ENCODE peak calls at places on chromosome 14, in ten cellular contexts. A is natural killer cell treated with Interleukin-12 subunit alpha and Interleukin-12 subunit beta and Interleukin-15 and Interleukin-18, amount 100 ng/mL, for 72 hours; C is GM23248; R is NCI-H1694; P is GM10248; O is astrocyte of the spinal cord; G is AG04450; Q is activated T-helper 1 cell treated with anti-CD3 and anti-CD28 coated beads, Interleukin-2, amount 50 U/mL, for 16 hours; J is caudate nucleus; M is GM03348. F is an unnamed sample.

GRCh38 chr14:56715938-56716337 is 94.3 kb downstream of the OTX2 start:
- DNase-seq in R (no peak), G (no peak), Q (no peak), A (no peak), J (no peak), O (no peak), C (peak), P (no peak), M (no peak), F (no peak)

GRCh38 chr14:89243765-89244164 is 173.3 kb downstream of the FOXN3 start:
- DNase-seq in M (no peak), G (no peak), C (no peak), R (no peak), A (no peak), J (no peak), P (no peak), O (no peak), Q (no peak), F (no peak)

GRCh38 chr14:70317969-70318634 is 41.4 kb downstream of the COX16 start:
- DNase-seq in M (peak), Q (no peak), C (peak), G (peak), O (peak), J (no peak), A (no peak), P (peak), R (peak), F (no peak)

GRCh38 chr14:52399886-52400599 is 85.9 kb downstream of the PTGER2 start:
- DNase-seq in G (peak), Q (no peak), O (peak), A (no peak), P (no peak), J (no peak), C (peak), R (no peak), M (peak), F (no peak)

GRCh38 chr14:98633380-98633779 is 638.6 kb downstream of the BCL11B start:
- DNase-seq in M (no peak), C (no peak), O (peak), J (peak), Q (no peak), A (no peak), P (no peak), G (no peak), R (no peak), F (no peak)

GRCh38 chr14:29453045-29453444 is 474.6 kb downstream of the PRKD1 start:
- DNase-seq in C (no peak), A (no peak), R (peak), J (no peak), O (no peak), G (no peak), M (no peak), Q (no peak), P (no peak), F (no peak)

GRCh38 chr14:104404922-104405321 is 174.6 kb upstream of the C14orf180 start:
- DNase-seq in Q (no peak), P (no peak), G (no peak), C (no peak), A (no peak), M (no peak), R (no peak), O (no peak), J (no peak), F (no peak)

GRCh38 chr14:31096255-31096654 is 70.1 kb upstream of the STRN3 start:
- DNase-seq in J (no peak), G (peak), M (no peak), P (no peak), O (no peak), R (no peak), Q (no peak), C (peak), A (no peak), F (no peak)

GRCh38 chr14:55936691-55937090 is 181.5 kb upstream of the PELI2 start:
- DNase-seq in G (no peak), J (no peak), M (no peak), C (no peak), R (no peak), P (no peak), O (no peak), Q (no peak), A (no peak), F (no peak)

GRCh38 chr14:105249175-105250007 is 1.1 kb downstream of the BTBD6 start:
- DNase-seq in Q (no peak), P (no peak), G (no peak), O (peak), C (peak), M (peak), A (no peak), R (no peak), J (no peak), F (no peak)

GRCh38 chr14:56004323-56004722 is 113.9 kb upstream of the PELI2 start:
- DNase-seq in C (peak), A (no peak), J (no peak), M (peak), P (no peak), O (no peak), R (no peak), G (no peak), Q (no peak), F (no peak)

GRCh38 chr14:20469890-20470858 is 968 bp downstream of the PNP start:
- DNase-seq in Q (peak), J (no peak), P (peak), M (peak), R (no peak), O (peak), A (peak), G (no peak), C (peak), F (peak)

GRCh38 chr14:95018845-95019244 is 138.5 kb downstream of the DICER1 start:
- DNase-seq in A (no peak), J (no peak), R (peak), P (no peak), M (no peak), O (no peak), G (no peak), C (peak), Q (no peak), F (no peak)

GRCh38 chr14:50063876-50064420 is 52.4 kb downstream of the VCPKMT start:
- DNase-seq in R (no peak), M (no peak), J (no peak), O (no peak), C (no peak), Q (no peak), A (no peak), G (no peak), P (no peak), F (no peak)

GRCh38 chr14:91750634-91751198 is 18.8 kb upstream of the CATSPERB start:
- DNase-seq in P (no peak), R (no peak), C (no peak), J (no peak), A (no peak), M (no peak), Q (no peak), G (no peak), O (no peak), F (no peak)

GRCh38 chr14:94665121-94665520 is 52.9 kb downstream of the SERPINA3 start:
- DNase-seq in A (no peak), M (peak), C (peak), R (no peak), P (no peak), J (no peak), Q (no peak), G (peak), O (peak), F (no peak)

GRCh38 chr14:102029956-102030355 is 56.9 kb downstream of the HSP90AA1 start:
- DNase-seq in Q (no peak), J (no peak), C (peak), O (peak), A (no peak), G (peak), P (no peak), M (no peak), R (peak), F (no peak)

GRCh38 chr14:68140111-68140741 is 320.6 kb downstream of the RAD51B start:
- DNase-seq in C (peak), M (peak), R (peak), A (no peak), G (peak), J (no peak), O (peak), Q (no peak), P (no peak), F (no peak)

GRCh38 chr14:92471919-92472318 is 41.7 kb upstream of the RIN3 start:
- DNase-seq in A (no peak), P (no peak), O (peak), Q (no peak), J (no peak), G (peak), C (peak), M (peak), R (no peak), F (no peak)

GRCh38 chr14:73792476-73792875 is 59.2 kb upstream of the PTGR2 start:
- DNase-seq in G (no peak), O (no peak), A (peak), R (no peak), J (no peak), P (no peak), C (no peak), M (no peak), Q (no peak), F (no peak)

GRCh38 chr14:67602995-67603545 is 3.0 kb upstream of the PIGH start:
- DNase-seq in O (no peak), J (no peak), G (no peak), Q (no peak), P (no peak), M (no peak), A (no peak), R (no peak), C (no peak), F (no peak)

GRCh38 chr14:64788706-64789105 is 84.5 kb downstream of the PLEKHG3 start:
- DNase-seq in Q (no peak), R (peak), C (peak), G (peak), J (no peak), O (peak), A (no peak), M (peak), P (no peak), F (no peak)

GRCh38 chr14:50233335-50234250 is 2.2 kb upstream of the SOS2 start:
- DNase-seq in P (no peak), C (no peak), G (no peak), Q (peak), J (no peak), O (no peak), A (no peak), M (no peak), R (no peak), F (peak)

F was measured in CD4-positive, alpha-beta memory T cell.